ENCODE peak calls at places on chromosomes 3 and 15, in four cellular contexts. E is GM20000, F is AG09319, Z is H9. B is an unnamed sample.

GRCh38 chr3:66803206-66803605 is 194.9 kb upstream of the KBTBD8 start:
- DNase-seq in F (no peak), E (no peak), Z (peak), B (peak)

GRCh38 chr15:83282859-83283812 is 1.3 kb downstream of the BNC1 start:
- DNase-seq in E (peak), Z (peak), F (no peak), B (peak)

GRCh38 chr3:158683216-158683975 is 10.9 kb upstream of the LXN start:
- DNase-seq in Z (no peak), F (no peak), E (no peak), B (no peak)

GRCh38 chr15:84671211-84671610 is 13.2 kb upstream of the NMB start:
- DNase-seq in F (peak), E (no peak), Z (no peak), B (no peak)

GRCh38 chr3:136380530-136380929 is 130.4 kb downstream of the PCCB start:
- DNase-seq in E (no peak), F (no peak), Z (no peak), B (no peak)

GRCh38 chr3:99248130-99248529 is 346.6 kb upstream of the DCBLD2 start:
- DNase-seq in Z (no peak), E (no peak), F (no peak), B (no peak)

GRCh38 chr15:80730931-80731330 is 35.8 kb downstream of the ABHD17C start:
- DNase-seq in F (no peak), Z (no peak), E (no peak), B (no peak)

GRCh38 chr3:56976666-56977560 is 83.6 kb upstream of the SPATA12 start:
- DNase-seq in Z (no peak), E (no peak), F (peak), B (no peak)

GRCh38 chr3:187952849-187953248 is 201.1 kb upstream of the LPP start:
- DNase-seq in Z (peak), F (no peak), E (no peak), B (no peak)

GRCh38 chr3:41346698-41347097 is 147.4 kb downstream of the CTNNB1 start:
- DNase-seq in Z (no peak), E (no peak), F (no peak), B (no peak)

GRCh38 chr3:58414538-58415197 is 19.0 kb downstream of the PDHB start:
- DNase-seq in F (no peak), Z (no peak), E (peak), B (peak)

GRCh38 chr3:24318668-24319287 is 175.9 kb downstream of the THRB start:
- DNase-seq in F (no peak), Z (no peak), E (no peak), B (no peak)

GRCh38 chr3:29649815-29650547 is 369.1 kb downstream of the RBMS3 start:
- DNase-seq in F (no peak), Z (no peak), E (peak), B (no peak)

GRCh38 chr15:79049416-79049815 is 41.2 kb downstream of the RASGRF1 start:
- DNase-seq in F (no peak), E (no peak), Z (no peak), B (no peak)

GRCh38 chr15:60392986-60393811 is 4.6 kb downstream of the ANXA2 start:
- DNase-seq in E (no peak), Z (no peak), F (peak), B (no peak)

GRCh38 chr15:36356511-36356910 is 222.9 kb upstream of the CDIN1 start:
- DNase-seq in F (no peak), E (no peak), Z (no peak), B (no peak)

GRCh38 chr3:119352235-119352634 is 58.1 kb downstream of the ARHGAP31 start:
- DNase-seq in E (peak), F (no peak), Z (no peak), B (no peak)

GRCh38 chr3:72316501-72317279 is 531.6 kb downstream of the SHQ1 start:
- DNase-seq in F (no peak), Z (no peak), E (no peak), B (no peak)

GRCh38 chr3:24495334-24495994 is 814 bp upstream of the THRB start:
- DNase-seq in E (peak), F (no peak), Z (peak), B (peak)

GRCh38 chr3:49747792-49748480 is 24.2 kb upstream of the GMPPB start:
- DNase-seq in Z (no peak), F (no peak), E (no peak), B (no peak)

GRCh38 chr15:22873204-22873701 is 34.8 kb downstream of the NIPA2 start:
- DNase-seq in F (no peak), Z (peak), E (no peak), B (peak)

GRCh38 chr3:11568503-11569155 is 75.1 kb downstream of the VGLL4 start:
- DNase-seq in E (no peak), F (peak), Z (no peak), B (no peak)

GRCh38 chr3:195178124-195178910 is 92.6 kb downstream of the XXYLT1 start:
- DNase-seq in E (no peak), Z (no peak), F (no peak), B (no peak)

GRCh38 chr3:130893240-130894129 is at the start of gene ATP2C1:
- DNase-seq in E (peak), F (peak), Z (peak), B (peak)
- TF ChIP-seq CTCF in E (no peak), F (no peak), Z (peak), B (peak)

GRCh38 chr3:13199006-13199776 is 126.0 kb upstream of the IQSEC1 start:
- DNase-seq in F (no peak), E (no peak), Z (no peak), B (no peak)
- TF ChIP-seq CTCF in F (no peak), E (no peak), Z (no peak), B (no peak)

GRCh38 chr3:179404307-179404706 is 47.0 kb downstream of the GNB4 start:
- DNase-seq in Z (no peak), F (no peak), E (no peak), B (no peak)
- TF ChIP-seq CTCF in Z (no peak), F (no peak), E (no peak), B (no peak)

GRCh38 chr15:81785679-81786078 is 260.1 kb downstream of the MEX3B start:
- DNase-seq in F (no peak), Z (no peak), E (no peak), B (no peak)
- TF ChIP-seq CTCF in F (no peak), Z (no peak), E (no peak), B (no peak)

DNA sequence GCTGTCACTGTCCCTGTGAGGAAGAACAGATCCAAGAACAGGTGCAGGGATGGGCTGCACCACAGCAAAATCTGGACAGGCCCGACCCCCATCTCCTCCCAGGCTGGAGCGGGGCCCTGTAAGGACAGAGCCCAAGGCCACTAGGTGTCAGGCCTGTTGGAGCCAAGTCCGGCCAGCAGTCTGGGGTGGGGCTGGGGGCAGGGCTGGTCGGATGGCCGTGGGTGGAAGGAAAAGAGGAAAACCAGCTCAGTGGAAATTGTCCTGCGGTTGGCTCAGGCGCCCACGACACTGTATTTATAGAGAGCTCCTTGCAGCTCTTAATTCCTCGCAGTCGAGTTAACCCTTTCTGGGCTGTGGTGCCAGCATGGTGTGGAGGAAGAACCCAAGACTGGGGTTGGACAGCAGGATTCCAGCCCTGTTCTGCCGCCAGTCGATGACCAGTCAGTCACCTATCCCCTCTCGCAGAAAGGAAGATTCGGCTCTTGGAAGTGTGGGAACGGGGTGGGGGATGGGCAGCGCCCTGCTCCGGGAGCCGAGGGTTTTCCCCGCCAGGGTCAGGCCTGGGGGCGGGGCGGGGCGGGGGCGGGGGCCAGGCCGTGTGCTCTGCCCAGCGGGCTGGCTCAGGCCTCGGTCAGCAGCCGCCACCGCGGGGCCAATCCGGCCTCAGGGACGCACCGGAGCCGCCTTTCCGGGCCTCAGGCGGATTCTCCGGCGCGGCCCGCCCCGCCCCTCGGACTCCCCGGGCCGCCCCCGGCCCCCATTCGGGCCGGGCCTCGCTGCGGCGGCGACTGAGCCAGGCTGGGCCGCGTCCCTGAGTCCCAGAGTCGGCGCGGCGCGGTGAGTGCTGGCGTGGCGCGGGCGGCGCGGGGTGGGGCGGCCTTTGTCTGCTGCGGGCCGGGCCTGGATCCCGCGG is at the start of gene CD276:
- DNase-seq in Z (peak), F (peak), E (peak), B (peak)
- TF ChIP-seq CTCF in Z (peak), F (peak), E (no peak), B (no peak)

DNA sequence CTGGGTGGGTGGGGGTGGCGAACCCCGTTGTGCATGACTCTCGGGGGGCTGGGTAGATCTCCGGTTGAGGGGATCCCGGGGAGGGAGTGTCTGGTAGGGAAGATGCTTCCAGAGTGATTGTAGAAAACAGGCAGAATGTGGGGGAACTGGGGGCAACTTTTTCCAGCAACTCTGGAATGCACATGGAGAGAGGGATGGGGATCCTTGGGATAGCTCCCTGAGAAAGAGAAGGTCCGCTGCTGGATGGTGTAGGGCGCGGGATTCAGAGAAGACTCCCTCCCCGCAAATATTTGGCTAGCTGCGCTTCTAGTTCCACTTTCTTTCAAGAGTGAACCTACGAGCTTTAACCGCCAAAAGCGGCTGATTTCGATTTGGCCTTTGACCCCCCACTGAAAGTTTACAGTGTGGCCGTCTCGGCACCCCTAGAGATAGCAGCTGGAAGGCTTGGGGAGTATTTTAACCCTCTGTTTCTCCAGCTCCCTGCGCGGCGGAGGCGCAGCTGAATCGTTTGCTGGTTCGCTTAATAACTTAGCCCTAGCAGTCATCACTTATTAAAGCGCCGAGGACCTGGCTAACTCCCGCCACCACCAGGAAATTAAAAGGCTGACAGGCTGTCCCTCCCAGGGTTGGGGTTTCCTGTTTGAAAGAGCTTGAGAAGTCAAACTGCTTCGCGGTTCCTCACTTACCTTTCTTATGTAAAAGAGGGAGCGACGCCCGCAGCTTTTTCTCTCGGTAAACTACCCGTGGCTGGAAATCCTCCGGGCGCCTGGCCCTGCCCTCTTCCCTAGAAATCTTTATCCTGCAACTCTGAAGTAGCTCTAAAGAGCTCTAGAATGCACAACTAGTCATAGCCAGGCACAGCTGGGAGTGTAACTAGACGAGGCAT is 1.2 kb downstream of the PHLDB2 start:
- DNase-seq in E (peak), F (peak), Z (peak), B (peak)
- TF ChIP-seq CTCF in E (no peak), F (peak), Z (peak), B (no peak)

DNA sequence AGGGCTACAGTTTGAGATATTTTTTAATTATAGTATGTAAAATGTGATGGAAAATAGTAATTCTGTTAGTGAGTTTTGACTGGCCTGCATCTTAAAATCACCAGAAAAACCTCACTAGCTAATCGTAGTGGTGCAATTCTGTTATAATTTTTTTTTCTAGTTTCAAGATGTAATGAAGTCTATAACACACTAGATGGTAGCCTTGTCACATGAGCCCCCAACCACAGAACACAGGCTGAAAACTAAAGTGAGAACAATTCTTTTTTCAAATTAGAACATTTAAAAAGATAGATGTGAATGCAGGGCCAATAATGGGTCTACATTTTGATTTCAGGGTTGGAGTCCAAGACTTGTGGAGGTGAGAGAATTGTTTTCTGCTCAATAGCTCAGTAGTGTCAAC is 83.3 kb upstream of the KCNH8 start:
- DNase-seq in F (no peak), E (peak), Z (no peak), B (no peak)
- TF ChIP-seq CTCF in F (no peak), E (no peak), Z (peak), B (no peak)

GRCh38 chr3:27720899-27721716 is 1.0 kb downstream of the EOMES start:
- DNase-seq in F (no peak), E (peak), Z (peak), B (no peak)
- TF ChIP-seq CTCF in F (no peak), E (peak), Z (no peak), B (no peak)

B was measured in endothelial cell.